ENCODE peak calls at places on chromosomes 6 and 20, in four cellular contexts. L is nephron progenitor cell; Q is esophagus squamous epithelium; Z is activated CD8-positive, alpha-beta T cell treated with anti-CD3 and anti-CD28 coated beads for 36 hours. A is an unnamed sample.

GRCh38 chr6:68128211-68128610 is 506.9 kb upstream of the ADGRB3 start:
- DNase-seq in L (no peak), Q (no peak), Z (no peak), A (no peak)

GRCh38 chr6:129684323-129684884 is 25.6 kb downstream of the ARHGAP18 start:
- DNase-seq in L (no peak), Q (no peak), Z (no peak), A (no peak)

GRCh38 chr20:59020938-59021551 is 1.8 kb downstream of the TUBB1 start:
- DNase-seq in L (no peak), Q (no peak), Z (no peak), A (no peak)

GRCh38 chr6:138428943-138429616 is 25.1 kb downstream of the HEBP2 start:
- DNase-seq in L (no peak), Q (no peak), Z (no peak), A (no peak)

GRCh38 chr6:66179363-66179762 is 472.3 kb upstream of the EYS start:
- DNase-seq in L (no peak), Q (no peak), Z (no peak), A (no peak)

GRCh38 chr6:8645212-8645611 is 209.9 kb upstream of the SLC35B3 start:
- DNase-seq in L (no peak), Q (no peak), Z (no peak), A (no peak)

GRCh38 chr20:5065489-5066383 is 54.0 kb downstream of the PCNA start:
- DNase-seq in L (no peak), Q (peak), Z (no peak), A (no peak)

GRCh38 chr20:8935878-8936277 is 133.0 kb upstream of the PLCB4 start:
- DNase-seq in L (no peak), Q (no peak), Z (no peak), A (no peak)

GRCh38 chr6:52009736-52010135 is 77.7 kb downstream of the PKHD1 start:
- DNase-seq in L (no peak), Q (no peak), Z (no peak), A (no peak)

GRCh38 chr20:46559685-46560440 is 9.4 kb upstream of the OCSTAMP start:
- DNase-seq in L (no peak), Q (no peak), Z (no peak), A (no peak)

GRCh38 chr6:158607411-158608170 is 37.0 kb downstream of the DYNLT1 start:
- DNase-seq in L (no peak), Q (no peak), Z (no peak), A (no peak)

GRCh38 chr6:27275025-27275956 is 27.8 kb downstream of the PRSS16 start:
- DNase-seq in L (peak), Q (no peak), Z (peak), A (no peak)

GRCh38 chr6:168915242-168915641 is 338.4 kb downstream of the THBS2 start:
- DNase-seq in L (no peak), Q (no peak), Z (no peak), A (no peak)

GRCh38 chr6:42929928-42930360 is 664 bp downstream of the CNPY3 start:
- DNase-seq in L (no peak), Q (peak), Z (peak), A (peak)

GRCh38 chr6:7894272-7895124 is 16.1 kb downstream of the TXNDC5 start:
- DNase-seq in L (no peak), Q (no peak), Z (no peak), A (no peak)

GRCh38 chr6:52526634-52527033 is 50.2 kb downstream of the TRAM2 start:
- DNase-seq in L (no peak), Q (no peak), Z (no peak), A (no peak)

GRCh38 chr6:125773387-125774341 is 17.1 kb upstream of the NCOA7 start:
- DNase-seq in L (no peak), Q (no peak), Z (peak), A (no peak)

GRCh38 chr6:39199976-39200375 is 29.3 kb downstream of the KCNK5 start:
- DNase-seq in L (no peak), Q (no peak), Z (no peak), A (no peak)

GRCh38 chr6:93447874-93448273 is 28.5 kb upstream of the EPHA7 start:
- DNase-seq in L (no peak), Q (no peak), Z (no peak), A (no peak)

GRCh38 chr20:20362774-20363435 is 5.0 kb upstream of the INSM1 start:
- DNase-seq in L (peak), Q (no peak), Z (peak), A (no peak)

GRCh38 chr20:58571341-58571941 is 56.2 kb upstream of the APCDD1L start:
- DNase-seq in L (no peak), Q (no peak), Z (no peak), A (no peak)